ENCODE peak calls at places on chromosomes 6 and 20, in ten cellular contexts. Z is AG09309, K is left ventricle myocardium inferior, J is left lung, V is heart right ventricle, B is nephron progenitor cell, P is MM.1S, E is BJ, Y is foreskin fibroblast, X is GM10248. A is an unnamed sample.

GRCh38 chr20:13302647-13303425 is 81.8 kb downstream of the ISM1 start:
- DNase-seq in Z (no peak), K (no peak), J (no peak), V (no peak), B (peak), P (peak), E (no peak), Y (peak), X (peak), A (peak)

GRCh38 chr6:18746727-18747126 is 359.6 kb downstream of the RNF144B start:
- DNase-seq in Z (no peak), K (no peak), J (no peak), V (no peak), B (no peak), P (no peak), E (no peak), Y (no peak), X (no peak), A (no peak)

GRCh38 chr6:33850869-33851541 is 47.2 kb upstream of the MLN start:
- DNase-seq in Z (no peak), K (peak), J (no peak), V (no peak), B (no peak), P (no peak), E (no peak), Y (no peak), X (no peak), A (no peak)

GRCh38 chr6:90088009-90088408 is 193.7 kb downstream of the GJA10 start:
- DNase-seq in Z (no peak), K (no peak), J (no peak), V (no peak), B (no peak), P (no peak), E (peak), Y (peak), X (no peak), A (no peak)

GRCh38 chr20:57658447-57659130 is 38.4 kb upstream of the ZBP1 start:
- DNase-seq in Z (no peak), K (peak), J (no peak), V (no peak), B (no peak), P (no peak), E (no peak), Y (no peak), X (peak), A (no peak)

GRCh38 chr20:63518946-63519764 is 1.4 kb upstream of the PPDPF start:
- DNase-seq in Z (no peak), K (no peak), J (peak), V (peak), B (no peak), P (no peak), E (no peak), Y (no peak), X (no peak), A (no peak)

GRCh38 chr6:138088307-138088744 is 18.9 kb downstream of the PERP start:
- DNase-seq in Z (peak), K (no peak), J (no peak), V (no peak), B (no peak), P (no peak), E (peak), Y (peak), X (no peak), A (no peak)

GRCh38 chr6:83459663-83460062 is 28.8 kb upstream of the ME1 start:
- DNase-seq in Z (no peak), K (no peak), J (no peak), V (no peak), B (no peak), P (no peak), E (no peak), Y (no peak), X (no peak), A (no peak)

GRCh38 chr6:138155443-138155842 is 6.3 kb upstream of the ARFGEF3 start:
- DNase-seq in Z (no peak), K (no peak), J (no peak), V (no peak), B (no peak), P (no peak), E (no peak), Y (no peak), X (no peak), A (no peak)

GRCh38 chr20:46811328-46812084 is 83.1 kb upstream of the EYA2 start:
- DNase-seq in Z (no peak), K (no peak), J (no peak), V (no peak), B (no peak), P (no peak), E (no peak), Y (no peak), X (no peak), A (no peak)

GRCh38 chr20:41748051-41748450 is 129.9 kb upstream of the CHD6 start:
- DNase-seq in Z (no peak), K (no peak), J (no peak), V (no peak), B (no peak), P (no peak), E (no peak), Y (no peak), X (no peak), A (no peak)

GRCh38 chr20:45592574-45593189 is 13.6 kb upstream of the WFDC8 start:
- DNase-seq in Z (no peak), K (no peak), J (no peak), V (no peak), B (no peak), P (peak), E (no peak), Y (peak), X (peak), A (peak)
- TF ChIP-seq CTCF in Z (peak), K (peak), J (peak), V (peak), B (peak), P (peak), E (peak), Y (peak), X (peak), A (peak)

GRCh38 chr6:93418448-93419303 is 683 bp downstream of the EPHA7 start:
- DNase-seq in Z (no peak), K (peak), J (peak), V (peak), B (peak), P (peak), E (no peak), Y (peak), X (peak), A (peak)
- TF ChIP-seq CTCF in Z (no peak), K (no peak), J (no peak), V (peak), B (no peak), P (no peak), E (no peak), Y (no peak), X (no peak), A (no peak)

GRCh38 chr20:15860850-15861249 is 712.4 kb downstream of the KIF16B start:
- DNase-seq in Z (no peak), K (no peak), J (no peak), V (no peak), B (no peak), P (no peak), E (no peak), Y (no peak), X (no peak), A (no peak)
- TF ChIP-seq CTCF in Z (no peak), K (no peak), J (no peak), V (no peak), B (no peak), P (no peak), E (no peak), Y (no peak), X (no peak), A (no peak)

GRCh38 chr20:4484431-4485057 is 237.2 kb upstream of the PRND start:
- DNase-seq in Z (no peak), K (no peak), J (no peak), V (no peak), B (no peak), P (no peak), E (no peak), Y (peak), X (no peak), A (no peak)

GRCh38 chr20:4482378-4482777 is 239.3 kb upstream of the PRND start:
- DNase-seq in Z (no peak), K (no peak), J (no peak), V (no peak), B (no peak), P (no peak), E (no peak), Y (no peak), X (no peak), A (no peak)

GRCh38 chr20:4483481-4483880 is 238.2 kb upstream of the PRND start:
- DNase-seq in Z (no peak), K (no peak), J (no peak), V (no peak), B (no peak), P (no peak), E (no peak), Y (peak), X (no peak), A (no peak)

GRCh38 chr20:4480104-4480503 is 241.6 kb upstream of the PRND start:
- DNase-seq in Z (no peak), K (no peak), J (no peak), V (no peak), B (no peak), P (no peak), E (no peak), Y (no peak), X (no peak), A (no peak)

DNA sequence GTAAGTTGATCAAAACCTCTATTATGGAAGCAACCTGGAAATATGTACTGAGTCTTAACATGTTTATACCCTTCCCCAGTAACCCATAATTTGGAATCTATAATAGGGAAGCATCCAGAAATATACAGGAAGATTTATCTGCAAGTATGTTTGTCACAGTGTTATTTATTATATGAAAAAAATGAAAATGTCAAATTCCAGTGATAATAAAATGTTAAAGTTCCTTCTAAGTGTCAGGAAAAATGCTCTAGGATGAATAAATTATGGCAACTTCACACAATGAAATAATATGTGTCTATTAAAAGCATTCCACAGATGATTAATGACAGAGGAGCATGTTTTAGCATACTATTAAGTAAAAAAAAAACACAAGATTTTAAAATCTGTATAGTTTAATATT is 237.7 kb upstream of the PRND start:
- DNase-seq in Z (no peak), K (no peak), J (no peak), V (no peak), B (no peak), P (no peak), E (no peak), Y (no peak), X (no peak), A (no peak)
- TF ChIP-seq CTCF in Z (no peak), K (no peak), J (no peak), V (no peak), B (no peak), P (no peak), E (no peak), Y (no peak), X (no peak), A (no peak)

GRCh38 chr6:13908955-13909381 is 15.8 kb upstream of the RNF182 start:
- DNase-seq in Z (peak), K (no peak), J (no peak), V (no peak), B (peak), P (peak), E (no peak), Y (peak), X (peak), A (peak)
- TF ChIP-seq CTCF in Z (peak), K (peak), J (peak), V (peak), B (peak), P (peak), E (peak), Y (peak), X (peak), A (peak)

DNA sequence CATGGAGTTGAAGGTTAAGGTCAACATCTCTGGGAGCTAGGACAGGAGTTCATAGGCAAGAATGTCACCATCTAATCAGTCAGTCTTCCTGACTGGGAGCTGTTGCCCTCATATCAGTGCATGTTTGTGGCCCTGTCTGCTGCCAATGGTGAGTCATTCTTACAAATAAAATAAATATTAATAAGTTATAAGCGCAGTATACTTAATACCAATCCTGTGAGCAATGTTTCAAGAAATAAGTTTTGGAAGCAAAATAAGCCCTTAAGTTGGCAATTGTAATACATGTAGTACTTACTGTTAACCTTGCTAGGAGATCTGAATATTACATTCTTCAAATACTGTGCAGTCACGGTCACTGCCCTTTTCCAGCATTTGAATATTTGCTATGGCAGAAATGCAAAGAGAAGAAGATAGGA is 20.2 kb upstream of the MDGA1 start:
- DNase-seq in Z (no peak), K (no peak), J (no peak), V (no peak), B (no peak), P (no peak), E (no peak), Y (peak), X (no peak), A (no peak)
- TF ChIP-seq CTCF in Z (no peak), K (no peak), J (no peak), V (no peak), B (no peak), P (no peak), E (no peak), Y (no peak), X (no peak), A (no peak)

GRCh38 chr6:44478158-44478557 is 90.7 kb downstream of the CDC5L start:
- DNase-seq in Z (no peak), K (no peak), J (no peak), V (no peak), B (no peak), P (no peak), E (no peak), Y (no peak), X (no peak), A (no peak)

GRCh38 chr6:44480097-44480539 is 92.6 kb downstream of the CDC5L start:
- DNase-seq in Z (no peak), K (no peak), J (no peak), V (no peak), B (no peak), P (no peak), E (no peak), Y (no peak), X (no peak), A (no peak)

GRCh38 chr6:44481056-44481455 is 93.5 kb downstream of the CDC5L start:
- DNase-seq in Z (no peak), K (no peak), J (no peak), V (no peak), B (no peak), P (no peak), E (no peak), Y (no peak), X (no peak), A (no peak)

GRCh38 chr6:44478591-44479254 is 91.2 kb downstream of the CDC5L start:
- DNase-seq in Z (no peak), K (no peak), J (no peak), V (no peak), B (no peak), P (no peak), E (no peak), Y (no peak), X (no peak), A (no peak)

DNA sequence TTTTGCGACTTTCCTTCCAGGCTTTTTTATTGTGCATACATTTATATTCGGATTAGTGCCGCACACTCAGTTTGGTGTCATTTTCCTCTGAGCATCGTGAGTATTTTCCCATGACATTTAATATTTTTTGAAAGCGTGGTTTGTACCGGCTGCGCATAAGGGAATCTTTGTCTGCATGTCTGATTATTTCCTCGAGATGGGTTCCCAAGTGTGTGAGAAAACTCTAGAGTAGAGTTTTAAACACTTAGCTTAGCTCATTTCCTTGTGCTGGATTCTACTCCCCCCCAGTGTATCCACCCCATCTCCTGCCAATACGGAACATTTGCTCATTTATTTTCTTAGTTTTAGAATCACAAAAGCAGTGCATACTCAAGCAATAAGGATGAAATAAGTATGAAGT is 94.3 kb downstream of the CDC5L start:
- DNase-seq in Z (no peak), K (no peak), J (no peak), V (no peak), B (no peak), P (no peak), E (no peak), Y (no peak), X (no peak), A (no peak)
- TF ChIP-seq CTCF in Z (no peak), K (no peak), J (no peak), V (no peak), B (no peak), P (no peak), E (no peak), Y (no peak), X (no peak), A (no peak)

GRCh38 chr6:154460306-154461071 is 50.0 kb downstream of the CNKSR3 start:
- DNase-seq in Z (peak), K (no peak), J (no peak), V (no peak), B (no peak), P (no peak), E (peak), Y (peak), X (no peak), A (no peak)

GRCh38 chr6:154458565-154459475 is 51.7 kb downstream of the CNKSR3 start:
- DNase-seq in Z (no peak), K (no peak), J (no peak), V (no peak), B (no peak), P (no peak), E (peak), Y (peak), X (no peak), A (no peak)

GRCh38 chr6:154459513-154459912 is 51.0 kb downstream of the CNKSR3 start:
- DNase-seq in Z (no peak), K (no peak), J (no peak), V (no peak), B (no peak), P (no peak), E (no peak), Y (no peak), X (no peak), A (no peak)

GRCh38 chr6:154457046-154457713 is 53.3 kb downstream of the CNKSR3 start:
- DNase-seq in Z (no peak), K (no peak), J (no peak), V (no peak), B (no peak), P (no peak), E (no peak), Y (no peak), X (no peak), A (no peak)

DNA sequence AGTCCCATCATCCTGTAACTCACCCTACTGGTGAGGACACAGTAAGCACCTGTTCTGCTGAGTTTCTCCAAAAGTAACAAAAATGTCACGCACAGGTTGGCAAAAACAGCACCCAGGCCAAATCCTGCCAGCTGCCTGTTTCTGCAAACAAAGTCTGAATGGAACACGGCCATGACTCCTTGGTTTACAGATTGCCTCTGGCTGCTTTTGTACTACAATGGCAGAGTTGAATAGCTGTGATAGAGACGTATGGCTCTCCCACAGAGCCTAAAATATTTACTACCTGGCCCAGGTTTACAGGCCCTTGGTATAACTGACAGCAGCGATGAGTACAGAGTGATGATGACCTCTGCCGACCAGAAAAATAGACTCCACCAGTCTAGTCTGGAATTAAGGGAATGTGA is 52.6 kb downstream of the CNKSR3 start:
- DNase-seq in Z (no peak), K (no peak), J (no peak), V (no peak), B (no peak), P (no peak), E (no peak), Y (no peak), X (no peak), A (no peak)
- TF ChIP-seq CTCF in Z (no peak), K (no peak), J (no peak), V (no peak), B (no peak), P (no peak), E (no peak), Y (no peak), X (no peak), A (no peak)

A was measured in GM20000.